ENCODE peak calls at places on chromosomes 16 and 17, in nine cellular contexts. O is cardiac muscle cell, S is gastrocnemius medialis, A is adrenal gland, G is tibial artery, V is RWPE1, I is mesenchymal stem cell, X is thoracic aorta, W is breast epithelium. Q is an unnamed sample.

GRCh38 chr17:45873728-45874127 is 20.6 kb upstream of the MAPT start:
- DNase-seq in O (no peak), S (no peak), A (no peak), G (no peak), V (no peak), I (peak), X (no peak), W (no peak), Q (no peak)

GRCh38 chr16:15816228-15816627 is 40.6 kb downstream of the MYH11 start:
- DNase-seq in O (no peak), S (no peak), A (no peak), G (no peak), V (no peak), I (no peak), X (no peak), W (no peak), Q (no peak)

GRCh38 chr16:24255446-24256352 is at the start of gene CACNG3:
- DNase-seq in O (peak), S (no peak), A (peak), G (no peak), V (peak), I (no peak), X (no peak), W (no peak), Q (peak)

GRCh38 chr16:85296859-85297698 is 184.8 kb upstream of the CIBAR2 start:
- DNase-seq in O (peak), S (no peak), A (peak), G (no peak), V (peak), I (peak), X (no peak), W (no peak), Q (peak)

GRCh38 chr17:75625813-75626486 is 7.3 kb upstream of the SMIM5 start:
- DNase-seq in O (peak), S (no peak), A (peak), G (no peak), V (peak), I (peak), X (no peak), W (no peak), Q (no peak)

GRCh38 chr17:70636517-70637133 is 467.3 kb downstream of the KCNJ2 start:
- DNase-seq in O (peak), S (no peak), A (peak), G (no peak), V (peak), I (peak), X (no peak), W (no peak), Q (no peak)

GRCh38 chr17:78645421-78646295 is 68.5 kb upstream of the DNAH17 start:
- DNase-seq in O (peak), S (peak), A (peak), G (peak), V (peak), I (peak), X (peak), W (peak), Q (no peak)

GRCh38 chr17:72192409-72193192 is 71.8 kb downstream of the SOX9 start:
- DNase-seq in O (peak), S (no peak), A (peak), G (peak), V (peak), I (peak), X (no peak), W (no peak), Q (no peak)

GRCh38 chr17:79365361-79365760 is 245.5 kb downstream of the RBFOX3 start:
- DNase-seq in O (no peak), S (no peak), A (no peak), G (no peak), V (no peak), I (no peak), X (no peak), W (no peak), Q (no peak)

GRCh38 chr16:67516296-67517177 is 12.1 kb upstream of the RIPOR1 start:
- DNase-seq in O (peak), S (no peak), A (no peak), G (no peak), V (peak), I (peak), X (no peak), W (no peak), Q (no peak)

GRCh38 chr17:4796550-4796915 is 569 bp downstream of the PSMB6 start:
- DNase-seq in O (peak), S (no peak), A (peak), G (no peak), V (peak), I (peak), X (no peak), W (no peak), Q (no peak)

GRCh38 chr17:46727572-46728348 is 90.7 kb downstream of the WNT3 start:
- DNase-seq in O (peak), S (no peak), A (no peak), G (no peak), V (peak), I (peak), X (no peak), W (no peak), Q (no peak)

GRCh38 chr16:63326736-63327339 is 1290.6 kb upstream of the CDH8 start:
- DNase-seq in O (no peak), S (no peak), A (no peak), G (no peak), V (no peak), I (no peak), X (no peak), W (no peak), Q (no peak)

GRCh38 chr17:73066148-73066884 is 26.2 kb downstream of the SLC39A11 start:
- DNase-seq in O (no peak), S (no peak), A (no peak), G (no peak), V (no peak), I (peak), X (no peak), W (no peak), Q (no peak)

GRCh38 chr16:19393226-19394074 is 24.2 kb upstream of the TMC5 start:
- DNase-seq in O (peak), S (no peak), A (no peak), G (no peak), V (no peak), I (peak), X (no peak), W (no peak), Q (no peak)

GRCh38 chr16:87918866-87919680 is 17.3 kb downstream of the CA5A start:
- DNase-seq in O (no peak), S (peak), A (peak), G (peak), V (no peak), I (no peak), X (no peak), W (no peak), Q (no peak)

GRCh38 chr16:30535106-30535776 is 583 bp upstream of the ZNF747 start:
- DNase-seq in O (peak), S (peak), A (no peak), G (no peak), V (no peak), I (no peak), X (no peak), W (no peak), Q (no peak)

GRCh38 chr17:3036800-3037199 is 26.6 kb downstream of the OR1D5 start:
- DNase-seq in O (no peak), S (no peak), A (no peak), G (no peak), V (no peak), I (no peak), X (no peak), W (no peak), Q (no peak)

GRCh38 chr16:56226187-56226586 is 34.9 kb downstream of the GNAO1 start:
- DNase-seq in O (no peak), S (peak), A (no peak), G (peak), V (no peak), I (no peak), X (no peak), W (no peak), Q (no peak)

GRCh38 chr17:28901866-28902818 is 737 bp downstream of the DHRS13 start:
- DNase-seq in O (peak), S (no peak), A (peak), G (no peak), V (peak), I (peak), X (no peak), W (no peak), Q (no peak)
- H3K27ac ChIP-seq in O (peak), S (peak), A (peak), G (peak), V (peak), I (no peak), X (peak), W (peak), Q (peak)

DNA sequence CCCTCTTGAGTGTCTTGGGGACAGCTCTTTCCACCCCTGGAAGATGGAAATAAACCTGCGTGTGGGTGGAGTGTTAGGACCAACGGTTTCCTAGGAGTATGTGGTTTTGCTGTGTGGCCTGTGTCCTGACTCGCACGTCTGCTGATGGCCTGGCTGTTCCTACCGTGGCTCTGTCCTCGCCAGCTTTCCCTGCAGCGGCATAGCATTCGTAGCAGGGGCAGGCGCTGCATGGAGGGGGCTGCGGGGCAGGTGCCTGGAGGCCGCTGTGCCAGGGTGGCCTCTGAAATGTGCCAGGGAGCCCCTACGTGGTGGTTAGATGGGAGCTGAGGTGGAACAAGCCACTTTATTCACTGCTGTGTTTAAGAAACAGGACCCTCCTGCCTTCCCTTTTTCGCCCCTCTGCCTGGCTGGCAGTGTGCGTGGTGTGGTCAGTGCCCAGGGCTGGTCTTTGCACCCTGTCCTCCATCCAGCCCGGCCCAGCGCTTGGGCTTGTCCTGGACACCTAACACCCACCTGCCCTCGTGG is 10.6 kb downstream of the SLC16A3 start:
- DNase-seq in O (no peak), S (no peak), A (no peak), G (no peak), V (no peak), I (no peak), X (no peak), W (no peak), Q (peak)
- H3K27ac ChIP-seq in O (peak), S (peak), A (no peak), G (peak), V (peak), I (no peak), X (no peak), W (peak), Q (peak)

GRCh38 chr17:33267881-33268548 is 25.1 kb downstream of the ASIC2 start:
- DNase-seq in O (no peak), S (no peak), A (no peak), G (no peak), V (no peak), I (no peak), X (no peak), W (no peak), Q (no peak)
- H3K27ac ChIP-seq in O (no peak), S (no peak), A (no peak), G (no peak), V (peak), I (no peak), X (no peak), W (no peak), Q (no peak)

GRCh38 chr16:53103811-53104210 is 49.0 kb downstream of the CHD9 start:
- DNase-seq in O (no peak), S (no peak), A (no peak), G (no peak), V (no peak), I (no peak), X (no peak), W (no peak), Q (no peak)
- H3K27ac ChIP-seq in O (no peak), S (no peak), A (no peak), G (no peak), V (no peak), I (no peak), X (peak), W (peak), Q (peak)

DNA sequence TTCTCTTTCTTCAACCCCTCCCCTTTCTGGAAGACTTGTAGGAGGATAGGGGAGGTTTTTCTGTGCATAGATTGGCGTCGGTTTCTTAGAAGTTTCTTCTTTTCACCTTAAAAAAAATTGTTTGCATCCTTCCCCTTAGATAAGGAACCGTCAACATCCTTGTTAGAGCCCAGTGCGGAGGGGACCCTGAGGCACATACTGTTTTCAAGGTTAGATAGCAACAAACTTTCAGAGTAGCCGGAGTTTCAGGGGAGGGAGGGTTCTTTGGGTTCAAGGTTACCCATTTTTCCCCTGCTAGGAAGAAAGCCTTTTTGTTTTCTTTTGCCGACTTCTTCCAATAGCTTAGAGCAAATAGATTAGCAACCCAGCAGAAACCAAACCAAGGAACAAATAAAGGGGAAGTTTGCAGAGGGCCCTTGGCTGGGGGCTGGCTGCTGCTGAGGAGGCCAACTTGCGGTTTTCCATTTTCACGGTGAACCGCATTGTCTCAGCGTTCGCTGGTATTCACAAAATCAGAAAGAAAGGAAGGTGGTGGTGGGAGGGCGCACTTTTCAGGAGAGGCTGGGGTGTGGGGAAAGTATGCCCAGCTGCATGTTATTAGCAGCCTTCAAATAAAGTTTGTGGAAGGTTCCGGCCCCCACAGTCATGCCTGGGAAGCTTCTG is 28.8 kb downstream of the MSI2 start:
- DNase-seq in O (no peak), S (no peak), A (peak), G (no peak), V (no peak), I (no peak), X (no peak), W (no peak), Q (no peak)
- H3K27ac ChIP-seq in O (no peak), S (peak), A (peak), G (no peak), V (no peak), I (no peak), X (no peak), W (peak), Q (no peak)

GRCh38 chr17:35372846-35373531 is 432 bp downstream of the SLFN11 start:
- DNase-seq in O (no peak), S (no peak), A (no peak), G (peak), V (peak), I (no peak), X (no peak), W (no peak), Q (peak)

GRCh38 chr17:35373532-35373983 is at the start of gene SLFN11:
- DNase-seq in O (peak), S (peak), A (peak), G (peak), V (peak), I (peak), X (peak), W (peak), Q (peak)

GRCh38 chr17:35373984-35374765 is 754 bp upstream of the SLFN11 start:
- DNase-seq in O (peak), S (peak), A (peak), G (peak), V (peak), I (peak), X (no peak), W (no peak), Q (peak)

GRCh38 chr17:35376245-35376644 is 2.8 kb upstream of the SLFN11 start:
- DNase-seq in O (peak), S (no peak), A (no peak), G (no peak), V (no peak), I (no peak), X (no peak), W (no peak), Q (no peak)

DNA sequence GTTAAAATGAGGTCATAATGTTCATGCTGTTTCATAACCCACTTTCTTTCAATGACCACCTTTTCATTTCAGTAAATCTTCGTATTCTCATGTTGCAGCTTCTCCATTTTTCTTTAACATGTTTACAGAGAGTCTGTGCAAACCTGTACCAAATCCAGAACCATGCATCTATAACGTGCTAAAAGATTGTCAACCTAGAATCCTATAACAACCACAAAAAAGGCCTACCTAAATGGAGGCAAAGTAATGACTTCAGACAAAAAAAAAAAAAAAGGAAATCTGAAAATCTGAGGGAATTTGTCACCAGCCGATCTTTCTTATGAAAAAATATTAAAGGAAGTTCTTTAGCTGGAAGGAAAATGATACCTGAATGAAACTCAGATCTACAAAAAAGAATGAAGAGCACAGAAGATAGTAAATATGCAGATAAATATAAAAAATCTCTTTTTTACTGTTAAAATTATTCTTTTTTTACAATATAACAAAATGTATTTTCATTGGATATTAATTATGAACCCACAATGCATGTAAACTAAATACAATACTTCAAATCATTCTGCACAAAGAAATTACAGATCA is 1.4 kb upstream of the SLFN11 start:
- DNase-seq in O (no peak), S (no peak), A (no peak), G (no peak), V (no peak), I (no peak), X (no peak), W (no peak), Q (no peak)
- H3K27ac ChIP-seq in O (no peak), S (peak), A (peak), G (peak), V (no peak), I (no peak), X (peak), W (peak), Q (peak)

GRCh38 chr16:142405-142804 is 3.9 kb upstream of the NPRL3 start:
- DNase-seq in O (no peak), S (no peak), A (no peak), G (no peak), V (no peak), I (no peak), X (no peak), W (no peak), Q (no peak)

GRCh38 chr16:143456-143855 is 5.0 kb upstream of the NPRL3 start:
- DNase-seq in O (peak), S (no peak), A (no peak), G (no peak), V (no peak), I (no peak), X (no peak), W (no peak), Q (no peak)

GRCh38 chr16:143047-143446 is 4.6 kb upstream of the NPRL3 start:
- DNase-seq in O (no peak), S (no peak), A (no peak), G (no peak), V (no peak), I (no peak), X (no peak), W (no peak), Q (no peak)

GRCh38 chr16:138049-138417 is 440 bp downstream of the NPRL3 start:
- DNase-seq in O (peak), S (no peak), A (peak), G (peak), V (peak), I (peak), X (no peak), W (no peak), Q (peak)

DNA sequence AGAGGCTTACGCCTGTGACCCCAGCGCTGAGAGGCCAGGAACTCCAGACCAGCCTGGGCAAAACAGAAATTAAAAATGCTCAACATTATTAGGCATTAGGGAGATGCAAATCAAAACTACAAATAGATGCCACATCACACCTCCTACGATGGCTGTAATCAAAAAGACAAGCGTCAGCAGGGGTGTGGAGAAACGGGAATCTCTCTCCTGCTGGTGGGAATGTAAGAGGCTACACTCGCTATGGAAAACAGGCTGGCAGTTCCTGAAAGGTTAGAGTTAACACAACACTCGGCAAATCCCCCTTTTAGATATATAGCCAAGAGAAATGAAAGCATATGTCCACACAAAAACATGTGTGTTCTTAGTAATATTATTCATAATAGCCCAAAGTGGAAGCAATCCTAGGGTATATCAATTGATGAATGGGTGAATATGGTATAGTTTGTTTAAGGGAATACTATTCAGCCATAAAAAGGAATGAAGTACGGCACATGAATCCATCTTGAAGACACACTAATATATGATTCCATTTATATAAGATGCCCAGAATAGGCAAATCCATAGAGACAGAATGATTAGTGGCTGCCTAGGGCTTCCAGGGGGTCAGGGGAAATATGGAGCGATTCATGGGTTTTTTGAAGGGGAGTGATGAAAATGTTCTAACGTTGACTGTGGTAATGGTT is 1.8 kb upstream of the NPRL3 start:
- DNase-seq in O (no peak), S (no peak), A (no peak), G (no peak), V (no peak), I (no peak), X (no peak), W (no peak), Q (no peak)
- H3K27ac ChIP-seq in O (no peak), S (no peak), A (no peak), G (no peak), V (no peak), I (no peak), X (no peak), W (no peak), Q (no peak)

GRCh38 chr17:1769826-1770477 is 8.1 kb downstream of the SERPINF1 start:
- DNase-seq in O (no peak), S (no peak), A (no peak), G (no peak), V (peak), I (no peak), X (no peak), W (peak), Q (no peak)
- H3K27ac ChIP-seq in O (peak), S (peak), A (no peak), G (no peak), V (peak), I (peak), X (no peak), W (peak), Q (peak)

GRCh38 chr16:8877894-8878522 is 4.1 kb upstream of the LITAFD start:
- DNase-seq in O (no peak), S (no peak), A (no peak), G (no peak), V (peak), I (no peak), X (no peak), W (no peak), Q (no peak)
- H3K27ac ChIP-seq in O (no peak), S (no peak), A (no peak), G (no peak), V (peak), I (peak), X (no peak), W (peak), Q (no peak)

GRCh38 chr17:63277629-63278028 is 168.5 kb downstream of the CYB561 start:
- DNase-seq in O (no peak), S (no peak), A (no peak), G (no peak), V (no peak), I (no peak), X (no peak), W (no peak), Q (no peak)

GRCh38 chr17:63275968-63276349 is 170.1 kb downstream of the CYB561 start:
- DNase-seq in O (no peak), S (no peak), A (no peak), G (no peak), V (no peak), I (no peak), X (no peak), W (no peak), Q (no peak)

GRCh38 chr17:63275318-63275967 is 170.7 kb downstream of the CYB561 start:
- DNase-seq in O (peak), S (no peak), A (peak), G (no peak), V (peak), I (peak), X (no peak), W (no peak), Q (no peak)

GRCh38 chr17:63276821-63277220 is 169.3 kb downstream of the CYB561 start:
- DNase-seq in O (peak), S (no peak), A (no peak), G (no peak), V (no peak), I (no peak), X (no peak), W (no peak), Q (no peak)

GRCh38 chr17:63276376-63276775 is 169.7 kb downstream of the CYB561 start:
- DNase-seq in O (no peak), S (no peak), A (no peak), G (no peak), V (no peak), I (no peak), X (no peak), W (no peak), Q (no peak)
- H3K27ac ChIP-seq in O (no peak), S (no peak), A (no peak), G (no peak), V (no peak), I (no peak), X (no peak), W (no peak), Q (no peak)

Q was measured in upper lobe of left lung.